ENCODE peak calls at places on chromosome 18, in five cellular contexts. A is CD8-positive, alpha-beta T cell; I is small intestine; C is hepatocyte; E is right atrium auricular region. Z is an unnamed sample. For H3K4me1, the result is how much of the 10 kb centered on the place peaks cover.

GRCh38 chr18:61892683-61893303 is at the start of gene RNF152:
- DNase-seq in C (peak), I (peak), A (no peak), E (no peak), Z (peak)

GRCh38 chr18:3758531-3758930 is 308.6 kb downstream of the TGIF1 start:
- DNase-seq in I (no peak), A (no peak), E (no peak), C (no peak), Z (no peak)

GRCh38 chr18:31741096-31741735 is 19.5 kb downstream of the SLC25A52 start:
- DNase-seq in I (peak), A (peak), C (peak), E (peak), Z (peak)

GRCh38 chr18:61187971-61188370 is 145.3 kb upstream of the CDH20 start:
- DNase-seq in I (no peak), E (no peak), A (no peak), C (no peak), Z (no peak)

GRCh38 chr18:9474103-9474982 is 970 bp upstream of the RALBP1 start:
- DNase-seq in I (peak), C (peak), E (no peak), A (no peak), Z (no peak)

GRCh38 chr18:10099539-10100140 is 185.8 kb downstream of the VAPA start:
- DNase-seq in A (no peak), C (no peak), E (no peak), I (no peak), Z (no peak)

GRCh38 chr18:74299746-74300145 is 8.0 kb upstream of the CYB5A start:
- DNase-seq in A (no peak), E (no peak), C (no peak), I (no peak), Z (no peak)

GRCh38 chr18:75544496-75544895 is 117.0 kb upstream of the SMIM21 start:
- DNase-seq in C (no peak), E (no peak), A (no peak), I (no peak), Z (no peak)

GRCh38 chr18:37537868-37538525 is 27.6 kb downstream of the CELF4 start:
- DNase-seq in I (peak), E (peak), C (peak), A (no peak), Z (peak)

GRCh38 chr18:3717626-3718025 is 267.7 kb downstream of the TGIF1 start:
- DNase-seq in A (no peak), E (no peak), I (no peak), C (no peak), Z (no peak)

GRCh38 chr18:77207540-77207939 is 42.1 kb upstream of the GALR1 start:
- DNase-seq in I (peak), C (peak), E (peak), A (peak), Z (peak)

GRCh38 chr18:44723366-44723765 is 42.7 kb downstream of the SETBP1 start:
- DNase-seq in C (no peak), I (no peak), A (no peak), E (no peak), Z (no peak)

GRCh38 chr18:44719519-44720060 is 38.9 kb downstream of the SETBP1 start:
- DNase-seq in I (peak), C (no peak), A (no peak), E (no peak), Z (no peak)

GRCh38 chr18:44727291-44727690 is 46.6 kb downstream of the SETBP1 start:
- DNase-seq in E (no peak), A (no peak), C (no peak), I (no peak), Z (no peak)

GRCh38 chr18:44725300-44726096 is 44.8 kb downstream of the SETBP1 start:
- DNase-seq in E (no peak), C (no peak), A (peak), I (peak), Z (peak)

GRCh38 chr18:44723973-44724778 is 43.5 kb downstream of the SETBP1 start:
- DNase-seq in C (no peak), E (no peak), I (no peak), A (no peak), Z (no peak)
- H3K4me3 ChIP-seq in C (no peak), E (no peak), I (no peak), A (no peak), Z (no peak)

GRCh38 chr18:63290456-63291200 is 28.9 kb downstream of the BCL2 start:
- DNase-seq in C (no peak), E (peak), I (no peak), A (no peak), Z (no peak)
- H3K4me1 ChIP-seq in C (under half), E (under half), I (under half), A (half or more), Z (under half)

GRCh38 chr18:30142870-30143269 is 899.7 kb downstream of the DSC3 start:
- DNase-seq in A (no peak), C (no peak), E (no peak), I (no peak), Z (no peak)
- H3K4me3 ChIP-seq in A (no peak), C (no peak), E (no peak), I (no peak), Z (no peak)

GRCh38 chr18:55461843-55462242 is 126.1 kb downstream of the TCF4 start:
- DNase-seq in C (no peak), I (no peak), A (no peak), E (no peak), Z (no peak)
- H3K4me1 ChIP-seq in C (under half), I (under half), A (under half), E (under half), Z (under half)

GRCh38 chr18:78972930-78973331 is 6.7 kb upstream of the SALL3 start:
- DNase-seq in A (no peak), E (peak), I (no peak), C (no peak), Z (no peak)

GRCh38 chr18:78971511-78972245 is 7.9 kb upstream of the SALL3 start:
- DNase-seq in E (no peak), I (no peak), C (no peak), A (no peak), Z (no peak)

GRCh38 chr18:78973357-78974083 is 6.1 kb upstream of the SALL3 start:
- DNase-seq in I (no peak), C (no peak), E (peak), A (no peak), Z (no peak)

GRCh38 chr18:78970774-78971333 is 8.8 kb upstream of the SALL3 start:
- DNase-seq in A (no peak), E (no peak), I (no peak), C (no peak), Z (no peak)

DNA sequence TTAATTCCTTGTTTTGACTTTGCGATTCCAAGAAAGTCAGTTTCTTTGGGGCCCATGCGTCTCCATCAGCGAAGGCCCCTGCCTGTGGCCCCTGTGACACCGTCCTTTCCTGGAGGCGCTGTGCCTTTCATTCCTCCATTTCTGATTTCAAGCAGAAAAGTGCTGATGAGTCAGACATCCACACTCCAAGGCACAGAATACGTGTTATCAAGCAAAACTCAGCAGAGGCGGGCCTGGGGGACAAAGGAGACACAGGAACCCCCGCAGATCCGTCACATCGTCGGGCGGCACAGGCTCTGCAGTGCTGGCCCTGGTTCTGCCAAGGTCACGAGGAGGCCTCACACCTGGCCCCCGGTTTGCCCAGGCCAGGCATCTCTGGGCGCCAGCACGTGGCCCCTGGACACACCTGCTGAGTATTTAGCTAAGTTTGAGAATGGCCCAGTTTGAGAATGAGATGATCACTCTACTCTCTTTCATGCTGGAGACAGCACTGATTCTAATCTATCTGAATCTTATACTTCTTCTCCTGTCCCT is 7.2 kb upstream of the SALL3 start:
- DNase-seq in A (no peak), C (no peak), E (no peak), I (no peak), Z (no peak)
- H3K4me3 ChIP-seq in A (no peak), C (no peak), E (no peak), I (no peak), Z (no peak)

GRCh38 chr18:63210531-63210930 is 109.0 kb downstream of the BCL2 start:
- DNase-seq in A (no peak), E (no peak), C (no peak), I (no peak), Z (no peak)

GRCh38 chr18:63213936-63214671 is 105.5 kb downstream of the BCL2 start:
- DNase-seq in E (no peak), C (no peak), I (no peak), A (no peak), Z (no peak)

GRCh38 chr18:63216497-63216896 is 103.1 kb downstream of the BCL2 start:
- DNase-seq in E (no peak), A (no peak), I (no peak), C (no peak), Z (no peak)

GRCh38 chr18:63216911-63217311 is 102.7 kb downstream of the BCL2 start:
- DNase-seq in C (no peak), I (no peak), A (no peak), E (no peak), Z (no peak)

DNA sequence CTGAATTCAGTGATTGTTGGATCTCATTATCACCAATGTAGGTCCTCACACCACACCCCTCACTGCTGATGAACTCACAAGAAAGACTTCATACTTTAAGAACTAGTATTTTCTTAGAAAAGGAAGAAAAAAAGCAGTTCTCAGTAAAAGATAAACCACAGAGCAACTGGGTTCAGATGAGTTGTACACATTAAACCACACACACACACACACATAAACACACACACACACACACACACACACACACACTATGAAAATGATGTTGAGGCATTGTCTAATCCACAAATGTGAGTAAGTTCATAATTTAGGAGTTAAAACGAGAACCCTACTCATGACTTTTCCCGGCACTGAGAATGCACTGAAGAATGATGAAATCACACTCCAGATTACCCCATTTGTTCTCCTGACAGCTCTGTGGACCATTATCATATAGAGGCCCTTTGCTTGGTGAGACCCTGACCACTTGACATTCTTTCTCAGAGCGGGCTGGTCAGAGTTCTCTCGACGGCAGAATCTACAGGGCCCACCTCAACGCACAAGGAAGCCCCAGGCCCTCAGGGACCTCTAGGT is 106.2 kb downstream of the BCL2 start:
- DNase-seq in A (no peak), I (peak), C (no peak), E (no peak), Z (no peak)
- H3K4me1 ChIP-seq in A (half or more), I (under half), C (under half), E (under half), Z (under half)

DNA sequence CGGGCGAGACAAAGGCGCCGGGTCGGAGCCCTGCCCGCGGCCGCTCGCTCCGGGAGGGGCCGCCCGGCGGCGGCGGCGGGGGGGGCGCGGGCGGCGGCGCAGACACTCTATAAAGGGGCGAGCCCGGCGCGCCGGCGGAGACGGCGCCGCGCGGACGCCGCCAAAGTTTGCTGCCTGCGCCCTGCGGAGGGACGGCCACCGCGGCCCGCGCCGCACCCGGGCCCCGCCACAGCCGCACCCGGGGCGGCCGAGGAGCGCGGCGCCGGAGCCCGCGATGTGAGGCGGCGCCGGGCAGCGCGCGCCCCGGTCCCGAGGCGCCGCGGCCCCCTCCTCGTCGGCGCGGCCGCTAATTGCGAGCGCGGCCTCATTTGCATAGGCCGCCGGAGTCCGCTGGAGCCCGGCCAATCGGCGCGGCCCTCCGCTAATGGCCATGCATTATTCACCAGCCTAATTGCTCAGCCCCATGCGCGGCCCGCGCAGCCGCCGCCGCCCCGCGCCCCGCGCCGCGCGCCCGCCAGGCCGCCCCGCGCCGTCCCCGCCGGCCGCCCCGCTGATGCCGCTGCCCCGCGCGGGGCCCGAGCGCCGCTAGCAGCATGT is at the start of gene SALL3:
- DNase-seq in E (no peak), I (no peak), A (no peak), C (no peak), Z (no peak)
- H3K4me3 ChIP-seq in E (peak), I (no peak), A (no peak), C (no peak), Z (no peak)

DNA sequence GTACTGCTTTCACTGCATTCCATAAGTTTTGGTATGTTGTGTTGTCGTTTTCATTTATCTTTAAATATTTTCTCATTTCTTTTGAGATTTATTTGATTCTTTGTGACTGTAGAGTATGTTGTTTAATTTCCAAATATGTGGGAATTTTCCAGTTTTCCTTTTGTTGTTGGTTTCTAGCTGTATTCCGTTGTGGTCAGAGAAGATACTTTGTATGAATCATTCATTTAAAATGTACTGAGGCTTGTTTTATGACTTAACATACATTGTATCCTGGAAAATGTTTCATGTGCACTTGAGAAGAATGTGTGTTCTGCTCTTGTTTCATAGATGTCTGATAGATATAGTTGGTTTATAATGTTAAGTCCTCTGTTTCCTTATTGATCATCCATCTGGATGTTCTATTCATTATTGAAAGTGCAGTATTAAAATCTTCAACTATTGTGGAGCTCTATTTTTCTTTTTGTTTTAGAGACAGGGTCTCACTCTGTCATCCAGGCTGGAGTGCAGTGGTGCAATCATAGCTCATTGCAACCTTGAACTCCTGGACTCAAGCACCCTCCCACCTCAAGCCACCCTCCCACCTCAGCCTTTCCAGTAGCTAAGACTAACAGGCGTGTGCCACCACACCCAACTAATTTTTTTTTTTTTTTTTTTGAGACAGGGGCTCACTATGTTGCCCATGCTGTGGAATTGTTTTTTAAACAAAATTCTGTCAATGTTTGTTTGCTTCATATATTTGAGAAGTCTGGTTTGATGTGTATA is 96.8 kb downstream of the TAF4B start:
- DNase-seq in A (no peak), C (no peak), I (peak), E (no peak), Z (no peak)
- H3K4me1 ChIP-seq in A (under half), C (under half), I (under half), E (under half), Z (under half)

Z was measured in Peyer's patch.